ENCODE peak calls at places on chromosomes 16 and 17, in seven cellular contexts. L, O, X, Y, N, C and T are unnamed samples.

GRCh38 chr17:41324180-41325075 is 8.9 kb upstream of the KRTAP17-1 start:
- DNase-seq in C (no peak), O (no peak), L (no peak), X (no peak), N (no peak), Y (peak), T (no peak)

GRCh38 chr17:59151591-59151990 is 3.4 kb downstream of the SKA2 start:
- DNase-seq in Y (no peak), C (no peak), X (no peak), O (no peak), L (no peak), N (no peak), T (peak)

GRCh38 chr17:2034157-2034556 is 4.2 kb downstream of the DPH1 start:
- DNase-seq in X (no peak), N (peak), O (no peak), C (no peak), Y (no peak), L (peak), T (peak)

GRCh38 chr17:1873418-1873817 is 43.6 kb downstream of the RPA1 start:
- DNase-seq in N (no peak), O (no peak), C (no peak), L (no peak), X (no peak), Y (no peak), T (no peak)

GRCh38 chr17:33494156-33494555 is 201.1 kb upstream of the ASIC2 start:
- DNase-seq in O (no peak), L (no peak), N (no peak), X (no peak), Y (no peak), C (no peak), T (peak)

GRCh38 chr17:8109669-8110455 is 8.5 kb downstream of the ALOXE3 start:
- DNase-seq in Y (peak), O (no peak), N (peak), X (peak), L (peak), C (peak), T (peak)

GRCh38 chr16:14337303-14338191 is 266.4 kb downstream of the MRTFB start:
- DNase-seq in L (no peak), O (no peak), C (no peak), X (no peak), N (no peak), Y (peak), T (peak)

GRCh38 chr16:3637371-3637923 is 17.0 kb upstream of the DNASE1 start:
- DNase-seq in N (no peak), X (no peak), O (no peak), C (no peak), L (peak), Y (peak), T (no peak)

GRCh38 chr16:78106659-78107058 is 7.2 kb downstream of the WWOX start:
- DNase-seq in N (no peak), Y (no peak), L (no peak), X (no peak), C (no peak), O (no peak), T (no peak)

GRCh38 chr17:43784068-43784467 is 3.8 kb downstream of the CFAP97D1 start:
- DNase-seq in Y (no peak), C (no peak), O (no peak), X (no peak), N (no peak), L (no peak), T (peak)

GRCh38 chr17:20896153-20896649 is 146.6 kb downstream of the USP22 start:
- DNase-seq in O (no peak), Y (no peak), L (no peak), N (no peak), C (peak), X (peak), T (no peak)

GRCh38 chr17:10021239-10021638 is 116.2 kb upstream of the RCVRN start:
- DNase-seq in Y (peak), L (no peak), C (no peak), X (no peak), N (no peak), O (no peak), T (peak)

GRCh38 chr17:82302991-82303943 is 14.1 kb downstream of the CD7 start:
- DNase-seq in X (no peak), N (no peak), C (no peak), Y (no peak), O (no peak), L (no peak), T (no peak)

GRCh38 chr17:4852504-4853075 is 19.4 kb downstream of the MINK1 start:
- DNase-seq in N (peak), Y (no peak), C (no peak), O (no peak), X (no peak), L (no peak), T (peak)

GRCh38 chr17:68693896-68694295 is 92.7 kb upstream of the FAM20A start:
- DNase-seq in X (no peak), N (no peak), O (no peak), C (no peak), L (no peak), Y (no peak), T (no peak)

GRCh38 chr17:80339118-80339517 is 75.8 kb upstream of the ENDOV start:
- DNase-seq in N (no peak), Y (peak), L (no peak), O (no peak), C (no peak), X (no peak), T (no peak)

GRCh38 chr17:2366747-2367494 is 29.6 kb downstream of the SGSM2 start:
- DNase-seq in L (no peak), Y (no peak), N (peak), C (peak), X (no peak), O (no peak), T (no peak)

GRCh38 chr16:55328611-55329569 is 4.9 kb downstream of the IRX6 start:
- DNase-seq in L (no peak), O (no peak), C (no peak), N (no peak), Y (no peak), X (no peak), T (no peak)

GRCh38 chr16:89322381-89323119 is 105.0 kb downstream of the ZNF778 start:
- DNase-seq in N (peak), X (no peak), O (no peak), C (peak), Y (peak), L (no peak), T (peak)

GRCh38 chr17:45410144-45411091 is 22.3 kb downstream of the ARHGAP27 start:
- DNase-seq in X (no peak), O (no peak), L (peak), Y (no peak), C (no peak), N (no peak), T (no peak)

GRCh38 chr17:41910701-41911391 is 7.9 kb downstream of the ACLY start:
- DNase-seq in L (no peak), N (no peak), O (no peak), C (no peak), Y (no peak), X (no peak), T (peak)

GRCh38 chr16:72173997-72174396 is 2.0 kb upstream of the PMFBP1 start:
- DNase-seq in X (no peak), Y (no peak), O (no peak), C (no peak), N (no peak), L (no peak), T (no peak)

GRCh38 chr17:78559749-78560368 is 17.3 kb downstream of the DNAH17 start:
- DNase-seq in N (peak), L (peak), Y (no peak), X (peak), C (no peak), O (no peak), T (no peak)

GRCh38 chr17:57502696-57503307 is 242.3 kb downstream of the CCDC182 start:
- DNase-seq in Y (no peak), O (no peak), C (no peak), L (no peak), X (no peak), N (no peak), T (no peak)

GRCh38 chr17:57496382-57496781 is 240.1 kb downstream of the MSI2 start:
- DNase-seq in N (no peak), L (no peak), Y (no peak), C (no peak), O (no peak), X (no peak), T (no peak)

GRCh38 chr17:57498443-57498842 is 242.1 kb downstream of the MSI2 start:
- DNase-seq in N (no peak), X (no peak), Y (no peak), L (no peak), O (no peak), C (no peak), T (no peak)

GRCh38 chr17:57501016-57501415 is 244.1 kb downstream of the CCDC182 start:
- DNase-seq in C (no peak), O (no peak), Y (no peak), N (no peak), L (no peak), X (no peak), T (no peak)

DNA sequence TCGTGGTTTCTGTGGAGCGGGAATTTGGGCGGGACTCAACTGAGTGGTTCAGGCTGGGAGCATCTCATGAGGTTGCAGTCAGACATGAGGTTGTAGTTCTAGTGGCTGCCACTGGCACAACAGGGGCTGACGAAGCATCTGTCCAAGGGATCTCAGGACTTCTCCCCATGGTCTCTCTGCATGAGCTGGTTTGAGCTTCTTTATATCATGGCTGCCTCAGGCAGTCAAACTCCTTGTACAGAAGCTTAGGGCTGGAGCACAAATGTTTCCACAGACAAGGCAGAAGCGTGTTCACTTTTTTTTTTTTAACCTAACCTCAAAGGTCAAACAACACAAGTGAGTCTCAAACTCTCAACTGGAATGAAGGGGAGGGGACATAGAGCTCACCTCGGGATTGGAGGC is 243.3 kb downstream of the MSI2 start:
- DNase-seq in X (no peak), L (no peak), C (no peak), N (peak), O (no peak), Y (no peak), T (no peak)
- TF ChIP-seq CTCF in X (no peak), L (no peak), C (no peak), N (no peak), O (no peak), Y (no peak), T (no peak)

DNA sequence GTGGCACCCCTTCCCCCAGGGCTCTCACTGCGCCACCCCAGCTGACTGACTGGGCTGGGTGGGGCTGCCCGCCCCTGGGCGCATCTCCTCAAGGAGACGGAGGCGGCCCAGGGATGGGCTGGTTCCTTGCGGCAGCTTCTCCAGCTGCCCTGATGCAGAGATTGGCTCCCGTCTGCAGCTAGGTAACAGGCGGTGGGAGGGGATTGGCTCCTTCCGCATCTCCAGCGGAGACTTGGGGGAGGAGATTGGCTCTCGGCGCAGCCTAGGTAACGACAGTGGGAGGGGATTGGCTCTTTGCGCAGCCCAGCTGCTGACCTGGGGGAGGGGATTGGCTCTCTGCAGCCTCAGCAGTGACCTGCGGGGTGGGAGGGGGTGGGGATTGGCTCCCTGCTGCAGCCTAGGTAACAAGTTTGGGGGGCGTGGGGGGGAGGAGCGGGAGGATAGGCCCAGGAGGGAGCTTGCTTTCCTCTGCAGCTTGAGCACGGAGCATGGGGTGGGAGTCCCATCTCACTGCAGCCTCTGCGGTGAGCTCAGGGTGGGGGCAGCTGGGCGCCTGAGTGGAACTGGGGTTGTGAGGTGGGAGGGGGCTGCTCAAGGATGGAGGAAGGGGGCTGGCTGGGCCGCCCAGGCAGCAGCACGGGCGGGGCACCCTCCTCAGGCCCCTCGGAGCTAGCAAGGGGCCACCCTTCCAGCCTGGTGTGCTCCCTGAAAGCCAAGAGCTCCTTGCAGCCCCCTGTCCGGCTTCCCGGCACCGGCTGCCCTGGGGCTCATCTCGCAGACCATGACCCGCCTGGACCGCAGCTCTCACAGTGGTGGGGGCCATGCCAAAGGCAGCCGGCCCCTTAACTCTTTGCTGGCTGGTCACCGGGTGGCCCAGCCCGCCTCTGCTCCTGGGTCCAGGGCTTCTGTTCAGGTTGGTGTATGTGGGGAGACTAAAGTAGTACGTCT is 6.4 kb downstream of the NFE2L1 start:
- DNase-seq in X (peak), O (no peak), Y (peak), C (peak), L (no peak), N (peak), T (peak)
- H3K27ac ChIP-seq in X (peak), O (peak), Y (peak), C (peak), L (peak), N (peak), T (no peak)

GRCh38 chr17:48322060-48322459 is 108.0 kb downstream of the SKAP1 start:
- DNase-seq in X (no peak), L (peak), N (no peak), C (no peak), Y (no peak), O (no peak), T (no peak)
- TF ChIP-seq CTCF in X (no peak), L (peak), N (peak), C (no peak), Y (no peak), O (no peak), T (peak)

GRCh38 chr17:77161953-77162352 is 21.2 kb downstream of the SEC14L1 start:
- DNase-seq in O (no peak), X (no peak), L (no peak), Y (no peak), N (no peak), C (no peak), T (no peak)
- H3K27ac ChIP-seq in O (no peak), X (no peak), L (no peak), Y (no peak), N (no peak), C (no peak), T (no peak)

DNA sequence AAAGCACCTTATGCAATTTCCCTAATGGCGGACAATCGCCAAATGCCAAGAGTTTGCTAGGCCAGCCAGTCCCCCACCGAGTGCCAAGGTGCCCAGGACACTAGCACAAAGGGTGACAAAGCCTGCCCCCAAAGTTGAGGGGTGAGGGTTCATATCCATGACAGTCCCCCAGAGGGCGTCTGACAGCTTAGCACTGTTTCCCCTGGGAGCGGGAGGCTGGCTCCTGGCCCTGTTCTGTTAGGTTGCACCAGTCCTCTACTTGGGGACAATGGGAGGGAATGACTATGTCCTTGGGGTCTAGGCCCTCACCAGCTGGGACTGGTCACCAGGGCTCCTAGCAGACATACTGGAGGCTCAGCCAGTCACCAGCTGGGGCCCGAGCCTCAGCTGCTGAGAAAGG is 66.9 kb downstream of the MYO18A start:
- DNase-seq in L (peak), N (no peak), O (no peak), X (no peak), Y (no peak), C (no peak), T (no peak)
- TF ChIP-seq CTCF in L (peak), N (no peak), O (no peak), X (no peak), Y (no peak), C (no peak), T (no peak)

GRCh38 chr16:29815032-29815721 is 775 bp upstream of the PAGR1 start:
- DNase-seq in L (no peak), O (no peak), Y (peak), C (peak), N (peak), X (peak), T (no peak)
- H3K27ac ChIP-seq in L (peak), O (peak), Y (peak), C (peak), N (peak), X (peak), T (peak)

DNA sequence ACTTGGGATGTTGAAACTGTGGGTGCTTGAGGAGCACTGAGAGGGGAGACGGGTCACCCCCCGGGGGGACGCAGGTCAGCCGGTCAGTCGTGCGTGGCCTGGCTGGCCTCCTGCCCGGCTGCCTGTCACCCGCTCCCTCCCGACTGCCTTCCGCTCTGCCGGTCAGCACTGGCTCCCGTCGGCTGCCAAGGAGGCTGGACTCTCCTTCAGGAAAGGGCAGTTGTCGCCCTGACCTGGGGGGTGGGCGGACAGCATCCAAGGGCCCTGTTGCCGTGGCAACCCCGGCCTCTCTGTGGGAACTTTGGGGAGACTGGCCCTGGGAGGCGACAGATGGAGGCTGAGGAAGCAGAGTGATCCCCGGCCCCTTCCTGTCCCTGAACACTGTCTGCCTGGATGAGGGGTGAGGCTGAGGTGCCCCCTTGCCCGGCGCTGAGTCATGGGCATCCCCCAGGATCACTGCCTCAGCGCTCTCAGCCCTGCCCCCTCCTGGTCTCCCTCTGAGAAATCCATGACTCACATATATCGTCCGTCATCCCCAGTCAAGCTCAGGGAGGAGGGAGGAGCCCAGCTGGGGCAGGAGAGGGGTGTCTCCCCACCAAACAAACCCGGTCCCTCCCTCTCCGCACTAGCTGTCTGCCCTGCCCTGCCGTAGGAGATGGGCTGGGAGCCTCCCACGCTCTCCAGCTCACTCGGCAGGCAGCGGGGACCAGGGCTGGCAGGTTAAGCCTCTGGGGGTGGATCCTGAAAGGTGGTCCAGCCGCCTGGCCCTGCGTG is at the start of gene ADGRG1:
- DNase-seq in L (no peak), N (peak), Y (peak), C (peak), X (peak), O (peak), T (peak)
- TF ChIP-seq CTCF in L (no peak), N (peak), Y (peak), C (peak), X (no peak), O (no peak), T (peak)